ENCODE peak calls at places on chromosomes 4 and X, in six cellular contexts. One of them, this sample, is unnamed.

GRCh38 chrX:31508338-31508737 is 436.5 kb upstream of the FTHL17 start:
- DNase-seq in head of caudate nucleus: no peak
- DNase-seq in GM23338: peak
- DNase-seq in T-helper 9 cell: no peak
- DNase-seq in heart right ventricle: no peak
- DNase-seq in foreskin fibroblast: no peak
- DNase-seq in this sample: no peak

GRCh38 chr4:184529283-184529682 is 54.9 kb upstream of the IRF2 start:
- DNase-seq in head of caudate nucleus: no peak
- DNase-seq in foreskin fibroblast: no peak
- DNase-seq in T-helper 9 cell: no peak
- DNase-seq in heart right ventricle: no peak
- DNase-seq in GM23338: peak
- DNase-seq in this sample: no peak

GRCh38 chrX:22135994-22136684 is 104.0 kb downstream of the PHEX start:
- DNase-seq in T-helper 9 cell: peak
- DNase-seq in GM23338: peak
- DNase-seq in foreskin fibroblast: peak
- DNase-seq in head of caudate nucleus: no peak
- DNase-seq in heart right ventricle: peak
- DNase-seq in this sample: peak

GRCh38 chr4:23225024-23225423 is 532.3 kb downstream of the GBA3 start:
- DNase-seq in head of caudate nucleus: no peak
- DNase-seq in T-helper 9 cell: no peak
- DNase-seq in foreskin fibroblast: no peak
- DNase-seq in GM23338: no peak
- DNase-seq in heart right ventricle: no peak
- DNase-seq in this sample: no peak

GRCh38 chrX:114344756-114345155 is 239.1 kb upstream of the HTR2C start:
- DNase-seq in heart right ventricle: no peak
- DNase-seq in GM23338: peak
- DNase-seq in foreskin fibroblast: peak
- DNase-seq in T-helper 9 cell: no peak
- DNase-seq in head of caudate nucleus: no peak
- DNase-seq in this sample: peak

GRCh38 chr4:112150920-112151319 is 5.7 kb downstream of the FAM241A start:
- DNase-seq in foreskin fibroblast: no peak
- DNase-seq in head of caudate nucleus: no peak
- DNase-seq in GM23338: no peak
- DNase-seq in T-helper 9 cell: no peak
- DNase-seq in heart right ventricle: no peak
- DNase-seq in this sample: no peak

GRCh38 chr4:182683666-182684065 is 233.5 kb downstream of the DCTD start:
- DNase-seq in heart right ventricle: no peak
- DNase-seq in foreskin fibroblast: no peak
- DNase-seq in GM23338: no peak
- DNase-seq in head of caudate nucleus: no peak
- DNase-seq in T-helper 9 cell: no peak
- DNase-seq in this sample: no peak

GRCh38 chr4:129384974-129385373 is 289.0 kb downstream of the C4orf33 start:
- DNase-seq in heart right ventricle: no peak
- DNase-seq in GM23338: no peak
- DNase-seq in T-helper 9 cell: no peak
- DNase-seq in head of caudate nucleus: no peak
- DNase-seq in foreskin fibroblast: no peak
- DNase-seq in this sample: no peak

GRCh38 chrX:9988762-9989161 is 21.6 kb downstream of the CLDN34 start:
- DNase-seq in T-helper 9 cell: no peak
- DNase-seq in GM23338: no peak
- DNase-seq in heart right ventricle: no peak
- DNase-seq in foreskin fibroblast: no peak
- DNase-seq in head of caudate nucleus: no peak
- DNase-seq in this sample: no peak

GRCh38 chr4:39365360-39365759 is 802 bp downstream of the RFC1 start:
- DNase-seq in GM23338: no peak
- DNase-seq in T-helper 9 cell: no peak
- DNase-seq in foreskin fibroblast: no peak
- DNase-seq in heart right ventricle: no peak
- DNase-seq in head of caudate nucleus: no peak
- DNase-seq in this sample: no peak

GRCh38 chr4:141329174-141329569 is 108.5 kb downstream of the ZNF330 start:
- DNase-seq in T-helper 9 cell: no peak
- DNase-seq in head of caudate nucleus: no peak
- DNase-seq in foreskin fibroblast: peak
- DNase-seq in heart right ventricle: no peak
- DNase-seq in GM23338: no peak
- DNase-seq in this sample: no peak

GRCh38 chr4:100876546-100876945 is 358.7 kb upstream of the EMCN start:
- DNase-seq in foreskin fibroblast: no peak
- DNase-seq in GM23338: no peak
- DNase-seq in heart right ventricle: no peak
- DNase-seq in T-helper 9 cell: no peak
- DNase-seq in head of caudate nucleus: no peak
- DNase-seq in this sample: no peak

GRCh38 chrX:119391279-119391678 is 7.9 kb upstream of the SLC25A43 start:
- DNase-seq in heart right ventricle: no peak
- DNase-seq in T-helper 9 cell: no peak
- DNase-seq in foreskin fibroblast: no peak
- DNase-seq in head of caudate nucleus: no peak
- DNase-seq in GM23338: peak
- DNase-seq in this sample: no peak

GRCh38 chr4:89528525-89529133 is 221.0 kb upstream of the GPRIN3 start:
- DNase-seq in GM23338: no peak
- DNase-seq in head of caudate nucleus: no peak
- DNase-seq in foreskin fibroblast: no peak
- DNase-seq in T-helper 9 cell: no peak
- DNase-seq in heart right ventricle: no peak
- DNase-seq in this sample: no peak

GRCh38 chr4:13605330-13605729 is 22.2 kb downstream of the BOD1L1 start:
- DNase-seq in T-helper 9 cell: no peak
- DNase-seq in GM23338: no peak
- DNase-seq in heart right ventricle: no peak
- DNase-seq in head of caudate nucleus: no peak
- DNase-seq in foreskin fibroblast: no peak
- DNase-seq in this sample: no peak

GRCh38 chrX:130702867-130703707 is 199.9 kb downstream of the ENOX2 start:
- DNase-seq in heart right ventricle: no peak
- DNase-seq in GM23338: no peak
- DNase-seq in T-helper 9 cell: no peak
- DNase-seq in head of caudate nucleus: no peak
- DNase-seq in foreskin fibroblast: no peak
- DNase-seq in this sample: no peak

GRCh38 chr4:52368895-52369294 is 290.2 kb downstream of the USP46 start:
- DNase-seq in head of caudate nucleus: no peak
- DNase-seq in foreskin fibroblast: no peak
- DNase-seq in GM23338: no peak
- DNase-seq in T-helper 9 cell: no peak
- DNase-seq in heart right ventricle: no peak
- DNase-seq in this sample: no peak

GRCh38 chr4:15004701-15005301 is 2.5 kb downstream of the CPEB2 start:
- DNase-seq in T-helper 9 cell: peak
- DNase-seq in heart right ventricle: peak
- DNase-seq in head of caudate nucleus: peak
- DNase-seq in foreskin fibroblast: peak
- DNase-seq in GM23338: peak
- DNase-seq in this sample: no peak

GRCh38 chr4:165814256-165815010 is 58.6 kb upstream of the TLL1 start:
- DNase-seq in head of caudate nucleus: no peak
- DNase-seq in GM23338: no peak
- DNase-seq in heart right ventricle: no peak
- DNase-seq in T-helper 9 cell: no peak
- DNase-seq in foreskin fibroblast: no peak
- DNase-seq in this sample: no peak

GRCh38 chrX:123450217-123450616 is 266.1 kb downstream of the GRIA3 start:
- DNase-seq in heart right ventricle: no peak
- DNase-seq in T-helper 9 cell: no peak
- DNase-seq in foreskin fibroblast: no peak
- DNase-seq in head of caudate nucleus: no peak
- DNase-seq in GM23338: peak
- DNase-seq in this sample: peak

GRCh38 chr4:154877110-154877760 is 96.2 kb downstream of the RBM46 start:
- DNase-seq in T-helper 9 cell: no peak
- DNase-seq in foreskin fibroblast: no peak
- DNase-seq in heart right ventricle: no peak
- DNase-seq in head of caudate nucleus: no peak
- DNase-seq in GM23338: no peak
- DNase-seq in this sample: no peak

GRCh38 chr4:61638600-61638999 is 438.5 kb downstream of the ADGRL3 start:
- DNase-seq in foreskin fibroblast: no peak
- DNase-seq in T-helper 9 cell: no peak
- DNase-seq in GM23338: no peak
- DNase-seq in head of caudate nucleus: no peak
- DNase-seq in heart right ventricle: no peak
- DNase-seq in this sample: no peak

GRCh38 chrX:19829817-19830216 is 57.6 kb downstream of the SH3KBP1 start:
- DNase-seq in GM23338: no peak
- DNase-seq in T-helper 9 cell: no peak
- DNase-seq in heart right ventricle: no peak
- DNase-seq in head of caudate nucleus: no peak
- DNase-seq in foreskin fibroblast: no peak
- DNase-seq in this sample: no peak

GRCh38 chrX:7444967-7445366 is 297.0 kb upstream of the PUDP start:
- DNase-seq in T-helper 9 cell: no peak
- DNase-seq in head of caudate nucleus: no peak
- DNase-seq in foreskin fibroblast: no peak
- DNase-seq in GM23338: no peak
- DNase-seq in heart right ventricle: no peak
- DNase-seq in this sample: no peak

GRCh38 chr4:119532319-119532718 is 96.3 kb downstream of the PDE5A start:
- DNase-seq in head of caudate nucleus: no peak
- DNase-seq in GM23338: peak
- DNase-seq in T-helper 9 cell: no peak
- DNase-seq in foreskin fibroblast: no peak
- DNase-seq in heart right ventricle: no peak
- DNase-seq in this sample: no peak

GRCh38 chr4:159292137-159292896 is 189.4 kb downstream of the RAPGEF2 start:
- DNase-seq in T-helper 9 cell: no peak
- DNase-seq in GM23338: peak
- DNase-seq in head of caudate nucleus: no peak
- DNase-seq in foreskin fibroblast: no peak
- DNase-seq in heart right ventricle: no peak
- DNase-seq in this sample: no peak

GRCh38 chr4:164012396-164013027 is 518.0 kb downstream of the TMA16 start:
- DNase-seq in foreskin fibroblast: no peak
- DNase-seq in head of caudate nucleus: no peak
- DNase-seq in T-helper 9 cell: no peak
- DNase-seq in GM23338: peak
- DNase-seq in heart right ventricle: no peak
- DNase-seq in this sample: no peak

GRCh38 chr4:147773261-147774184 is 41.6 kb downstream of the ARHGAP10 start:
- DNase-seq in foreskin fibroblast: peak
- DNase-seq in GM23338: no peak
- DNase-seq in heart right ventricle: no peak
- DNase-seq in T-helper 9 cell: no peak
- DNase-seq in head of caudate nucleus: no peak
- DNase-seq in this sample: no peak

GRCh38 chr4:114384629-114385028 is 214.0 kb upstream of the UGT8 start:
- DNase-seq in foreskin fibroblast: peak
- DNase-seq in head of caudate nucleus: no peak
- DNase-seq in heart right ventricle: no peak
- DNase-seq in T-helper 9 cell: no peak
- DNase-seq in GM23338: peak
- DNase-seq in this sample: peak

GRCh38 chr4:140968371-140968770 is 164.9 kb downstream of the RNF150 start:
- DNase-seq in heart right ventricle: no peak
- DNase-seq in foreskin fibroblast: no peak
- DNase-seq in GM23338: no peak
- DNase-seq in head of caudate nucleus: no peak
- DNase-seq in T-helper 9 cell: no peak
- DNase-seq in this sample: no peak

GRCh38 chr4:14180983-14181601 is 553.6 kb upstream of the BOD1L1 start:
- DNase-seq in foreskin fibroblast: peak
- DNase-seq in T-helper 9 cell: no peak
- DNase-seq in head of caudate nucleus: no peak
- DNase-seq in GM23338: no peak
- DNase-seq in heart right ventricle: no peak
- DNase-seq in this sample: no peak

GRCh38 chr4:7804759-7805385 is 134.8 kb downstream of the AFAP1 start:
- DNase-seq in head of caudate nucleus: peak
- DNase-seq in T-helper 9 cell: no peak
- DNase-seq in heart right ventricle: no peak
- DNase-seq in GM23338: no peak
- DNase-seq in foreskin fibroblast: no peak
- DNase-seq in this sample: no peak

GRCh38 chr4:156459584-156459983 is 505.9 kb upstream of the CTSO start:
- DNase-seq in GM23338: no peak
- DNase-seq in head of caudate nucleus: no peak
- DNase-seq in foreskin fibroblast: no peak
- DNase-seq in T-helper 9 cell: no peak
- DNase-seq in heart right ventricle: no peak
- DNase-seq in this sample: no peak

GRCh38 chrX:132181364-132181763 is 37.9 kb downstream of the RAP2C start:
- DNase-seq in T-helper 9 cell: no peak
- DNase-seq in heart right ventricle: no peak
- DNase-seq in foreskin fibroblast: no peak
- DNase-seq in GM23338: no peak
- DNase-seq in head of caudate nucleus: no peak
- DNase-seq in this sample: no peak

GRCh38 chr4:65193985-65194384 is 476.3 kb downstream of the EPHA5 start:
- DNase-seq in foreskin fibroblast: no peak
- DNase-seq in heart right ventricle: no peak
- DNase-seq in GM23338: no peak
- DNase-seq in head of caudate nucleus: no peak
- DNase-seq in T-helper 9 cell: no peak
- DNase-seq in this sample: no peak

GRCh38 chrX:131763674-131764073 is 219.8 kb downstream of the OR13H1 start:
- DNase-seq in GM23338: no peak
- DNase-seq in foreskin fibroblast: no peak
- DNase-seq in heart right ventricle: no peak
- DNase-seq in T-helper 9 cell: peak
- DNase-seq in head of caudate nucleus: peak
- DNase-seq in this sample: no peak